ENCODE peak calls at places on chromosome 12, in nine cellular contexts. V is colonic mucosa, H is adipocyte, W is H1, X is PC-3, O is SK-N-SH, I is kidney, T is fibroblast of lung, Q is neural progenitor cell. Z is an unnamed sample.
A peak's percentile ranks its signal among the peaks of the same experiment; 100 is the strongest.

GRCh38 chr12:48508987-48509386 is 16.4 kb upstream of the OR8S1 start:
- DNase-seq in Q (no peak), I (no peak), V (no peak), O (no peak), X (no peak), H (no peak), W (no peak), T (no peak), Z (no peak)

GRCh38 chr12:45273717-45274271 is 57.9 kb downstream of the ANO6 start:
- DNase-seq in V (no peak), Q (no peak), H (peak; percentile 87), X (peak; percentile 92), O (no peak), W (no peak), T (peak; percentile 89), I (no peak), Z (no peak)

GRCh38 chr12:113909776-113910420 is 56.2 kb downstream of the RBM19 start:
- DNase-seq in H (no peak), X (no peak), Q (no peak), V (no peak), O (no peak), W (no peak), T (no peak), I (no peak), Z (no peak)

GRCh38 chr12:108825205-108825950 is 32.0 kb downstream of the SSH1 start:
- DNase-seq in I (no peak), X (no peak), T (peak; percentile 53), Q (no peak), H (peak; percentile 57), O (no peak), W (no peak), V (no peak), Z (no peak)

GRCh38 chr12:116876151-116876869 is 4.9 kb downstream of the HRK start:
- DNase-seq in H (no peak), O (peak; percentile 57), Q (peak; percentile 82), T (no peak), W (peak; percentile 64), V (no peak), I (peak; percentile 21), X (no peak), Z (peak; percentile 89)

GRCh38 chr12:30964896-30965612 is 38.5 kb downstream of the TSPAN11 start:
- DNase-seq in I (peak; percentile 39), T (no peak), Q (no peak), W (no peak), H (no peak), X (no peak), V (no peak), O (no peak), Z (no peak)

GRCh38 chr12:3461391-3461790 is 29.6 kb upstream of the PRMT8 start:
- DNase-seq in X (no peak), H (no peak), V (no peak), T (no peak), O (no peak), Q (no peak), I (no peak), W (no peak), Z (peak; percentile 44)

GRCh38 chr12:104974626-104975290 is 11.4 kb upstream of the NOPCHAP1 start:
- DNase-seq in W (no peak), V (no peak), I (no peak), H (no peak), X (peak; percentile 93), O (no peak), T (no peak), Q (no peak), Z (no peak)

GRCh38 chr12:124917135-124917840 is 2.8 kb upstream of the UBC start:
- DNase-seq in X (peak; percentile 100), H (peak; percentile 99), Q (peak; percentile 97), W (peak; percentile 86), I (peak; percentile 99), V (peak; percentile 97), T (peak; percentile 100), O (peak; percentile 83), Z (peak; percentile 100)

GRCh38 chr12:54214553-54215374 is 26.0 kb upstream of the SMUG1 start:
- DNase-seq in X (peak; percentile 90), V (peak; percentile 89), W (peak; percentile 96), O (peak; percentile 92), T (peak; percentile 87), H (peak; percentile 95), Q (peak; percentile 97), I (peak; percentile 95), Z (peak; percentile 99)

GRCh38 chr12:120721866-120722265 is 3.8 kb upstream of the ACADS start:
- DNase-seq in X (no peak), W (no peak), V (no peak), H (no peak), I (no peak), O (peak; percentile 66), Q (no peak), T (no peak), Z (no peak)

GRCh38 chr12:15256760-15257159 is 35.5 kb upstream of the RERG start:
- DNase-seq in T (peak; percentile 97), I (no peak), H (peak; percentile 81), V (no peak), X (no peak), Q (no peak), W (no peak), O (no peak), Z (no peak)

GRCh38 chr12:110533607-110534006 is 31.5 kb downstream of the RAD9B start:
- DNase-seq in X (peak; percentile 87), H (peak; percentile 29), Q (no peak), I (no peak), O (no peak), V (no peak), T (peak; percentile 61), W (no peak), Z (peak; percentile 43)

GRCh38 chr12:131756441-131756840 is 45.6 kb downstream of the SFSWAP start:
- DNase-seq in V (no peak), I (no peak), W (no peak), O (no peak), X (no peak), Q (no peak), H (no peak), T (no peak), Z (peak; percentile 35)

GRCh38 chr12:53061404-53062010 is 11.6 kb downstream of the TNS2 start:
- DNase-seq in H (no peak), W (no peak), T (no peak), V (peak; percentile 88), I (peak; percentile 71), O (no peak), X (peak; percentile 87), Q (peak; percentile 48), Z (peak; percentile 86)

GRCh38 chr12:53486730-53487487 is 12.3 kb downstream of the MAP3K12 start:
- DNase-seq in I (peak; percentile 63), T (no peak), X (no peak), H (no peak), O (no peak), W (no peak), Q (no peak), V (no peak), Z (peak; percentile 79)

GRCh38 chr12:6345319-6346071 is 3.6 kb upstream of the TNFRSF1A start:
- DNase-seq in O (no peak), I (peak; percentile 75), V (no peak), W (no peak), Q (no peak), X (peak; percentile 83), H (peak; percentile 76), T (peak; percentile 99), Z (peak; percentile 47)

GRCh38 chr12:85041395-85041794 is 5.2 kb downstream of the LRRIQ1 start:
- DNase-seq in Q (no peak), X (no peak), W (no peak), T (no peak), H (no peak), O (no peak), V (no peak), I (no peak), Z (no peak)

GRCh38 chr12:28777603-28778365 is 371.3 kb upstream of the FAR2 start:
- DNase-seq in Q (no peak), O (no peak), X (no peak), I (no peak), W (no peak), V (no peak), H (no peak), T (no peak), Z (no peak)

GRCh38 chr12:54048694-54049093 is 4.9 kb upstream of the HOXC4 start:
- DNase-seq in Q (no peak), V (no peak), W (no peak), I (no peak), T (no peak), H (no peak), X (no peak), O (no peak), Z (no peak)

GRCh38 chr12:26939953-26940352 is 1.7 kb downstream of the FGFR1OP2 start:
- DNase-seq in X (no peak), T (no peak), Q (no peak), H (peak; percentile 10), O (no peak), V (no peak), I (no peak), W (no peak), Z (no peak)
- H3K9ac ChIP-seq in X (peak overlapping the region; percentile 89), T (no peak overlapping the region), Q (peak overlapping the region; percentile 96), H (peak overlapping the region; percentile 99), O (peak overlapping the region; percentile 90), V (peak overlapping the region; percentile 95), I (no peak overlapping the region), W (no peak overlapping the region), Z (peak overlapping the region; percentile 21)

DNA sequence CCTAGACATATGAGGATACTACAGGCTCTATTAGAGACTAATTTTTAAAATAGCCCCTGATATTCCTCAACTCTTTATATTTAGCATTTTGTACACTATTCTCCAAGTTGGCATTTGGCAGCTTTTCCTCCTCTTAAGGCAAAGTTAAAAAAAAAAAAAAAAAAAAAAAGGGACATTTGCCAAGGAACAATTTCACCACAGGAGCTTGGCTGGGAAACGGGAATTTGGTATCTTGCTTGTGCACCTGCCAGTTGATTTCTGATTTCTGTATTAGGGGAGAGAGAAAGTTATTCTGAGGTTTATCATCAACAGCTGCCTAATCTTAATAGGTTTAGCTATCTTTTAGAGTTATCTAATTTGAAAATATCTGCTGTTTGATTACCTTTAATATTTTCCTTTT is 87.2 kb downstream of the CAND1 start:
- DNase-seq in T (no peak), H (no peak), V (no peak), X (no peak), Q (no peak), O (no peak), W (no peak), I (no peak), Z (no peak)
- H3K4me3 ChIP-seq in T (no peak overlapping the region), H (no peak overlapping the region), V (no peak overlapping the region), X (no peak overlapping the region), Q (no peak overlapping the region), O (no peak overlapping the region), W (no peak overlapping the region), I (no peak overlapping the region), Z (no peak overlapping the region)

DNA sequence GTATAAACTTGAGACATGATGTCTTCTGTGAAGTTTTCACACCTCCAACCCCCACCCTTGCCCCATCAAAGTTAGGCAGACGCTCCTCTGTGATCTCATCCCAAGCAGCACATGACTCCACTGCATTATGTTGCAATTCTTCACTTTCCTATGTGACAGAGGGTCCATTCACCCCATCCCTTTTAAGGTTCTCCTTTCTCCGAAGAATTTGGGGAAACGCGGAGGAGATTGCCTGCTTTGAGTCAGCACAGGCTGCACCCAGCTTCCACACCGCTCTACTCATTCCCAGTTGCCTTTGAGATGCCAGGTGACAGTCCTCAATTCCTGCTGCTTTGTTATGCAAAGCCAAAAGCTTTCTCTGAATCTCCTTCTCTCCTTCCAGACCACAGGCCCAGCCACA is 61.8 kb downstream of the PHLDA1 start:
- DNase-seq in I (no peak), T (no peak), X (no peak), O (no peak), V (no peak), Q (peak; percentile 41), H (no peak), W (no peak), Z (peak; percentile 83)
- H3K9ac ChIP-seq in I (no peak overlapping the region), T (no peak overlapping the region), X (no peak overlapping the region), O (no peak overlapping the region), V (no peak overlapping the region), Q (no peak overlapping the region), H (no peak overlapping the region), W (no peak overlapping the region), Z (no peak overlapping the region)

GRCh38 chr12:92466391-92467305 is 236.1 kb upstream of the PLEKHG7 start:
- DNase-seq in H (peak; percentile 20), X (no peak), V (no peak), T (peak; percentile 52), W (peak; percentile 49), I (no peak), O (no peak), Q (peak; percentile 71), Z (peak; percentile 58)
- H3K4me3 ChIP-seq in H (no peak overlapping the region), X (no peak overlapping the region), V (no peak overlapping the region), T (no peak overlapping the region), W (no peak overlapping the region), I (no peak overlapping the region), O (no peak overlapping the region), Q (peak overlapping the region; percentile 8), Z (no peak overlapping the region)